ENCODE peak calls at places on chromosomes 6 and 20, in eight cellular contexts. H is testis, S is mammary epithelial cell, Y is psoas muscle, N is pancreas, W is SJCRH30, P is SK-N-SH, O is suprapubic skin. V is an unnamed sample.

GRCh38 chr6:104613416-104614001 is 246.2 kb downstream of the HACE1 start:
- DNase-seq in H (no peak), S (no peak), Y (no peak), N (no peak), W (no peak), P (no peak), O (no peak), V (no peak)

GRCh38 chr6:139536751-139537617 is 162.5 kb upstream of the CITED2 start:
- DNase-seq in H (no peak), S (no peak), Y (no peak), N (no peak), W (no peak), P (no peak), O (no peak), V (no peak)

GRCh38 chr6:152462716-152463115 is 174.4 kb downstream of the SYNE1 start:
- DNase-seq in H (no peak), S (no peak), Y (no peak), N (no peak), W (no peak), P (no peak), O (no peak), V (no peak)

GRCh38 chr6:166688286-166688685 is 61.2 kb upstream of the RPS6KA2 start:
- DNase-seq in H (no peak), S (no peak), Y (no peak), N (no peak), W (no peak), P (no peak), O (no peak), V (no peak)

GRCh38 chr20:10741060-10741459 is 67.3 kb upstream of the JAG1 start:
- DNase-seq in H (no peak), S (no peak), Y (no peak), N (no peak), W (no peak), P (no peak), O (no peak), V (no peak)

GRCh38 chr6:157152544-157152943 is 170.8 kb downstream of the TMEM242 start:
- DNase-seq in H (no peak), S (no peak), Y (no peak), N (no peak), W (no peak), P (no peak), O (no peak), V (no peak)

GRCh38 chr20:46786566-46786965 is 77.1 kb downstream of the SLC2A10 start:
- DNase-seq in H (no peak), S (no peak), Y (no peak), N (no peak), W (no peak), P (no peak), O (no peak), V (no peak)

GRCh38 chr6:41780623-41781301 is at the start of gene PRICKLE4:
- DNase-seq in H (peak), S (no peak), Y (peak), N (peak), W (peak), P (peak), O (no peak), V (peak)

GRCh38 chr6:168244961-168245551 is 74.5 kb downstream of the DACT2 start:
- DNase-seq in H (no peak), S (no peak), Y (no peak), N (no peak), W (no peak), P (no peak), O (no peak), V (no peak)

GRCh38 chr6:26304213-26305096 is 60.5 kb upstream of the BTN3A2 start:
- DNase-seq in H (peak), S (no peak), Y (peak), N (no peak), W (no peak), P (no peak), O (no peak), V (no peak)

GRCh38 chr6:34041385-34041784 is 104.5 kb downstream of the GRM4 start:
- DNase-seq in H (no peak), S (no peak), Y (no peak), N (no peak), W (no peak), P (no peak), O (no peak), V (no peak)

GRCh38 chr20:14879020-14879697 is 541.7 kb upstream of the FLRT3 start:
- DNase-seq in H (no peak), S (peak), Y (no peak), N (no peak), W (peak), P (no peak), O (no peak), V (no peak)

GRCh38 chr6:27374824-27375612 is 13.5 kb upstream of the ZNF391 start:
- DNase-seq in H (peak), S (peak), Y (peak), N (peak), W (no peak), P (peak), O (peak), V (peak)

GRCh38 chr6:130326496-130326895 is 39.3 kb upstream of the TMEM200A start:
- DNase-seq in H (no peak), S (no peak), Y (no peak), N (no peak), W (no peak), P (no peak), O (no peak), V (no peak)

GRCh38 chr6:15427360-15428070 is 181.6 kb downstream of the JARID2 start:
- DNase-seq in H (no peak), S (peak), Y (no peak), N (no peak), W (no peak), P (no peak), O (no peak), V (no peak)

GRCh38 chr6:170031096-170031471 is 259.8 kb downstream of the DLL1 start:
- DNase-seq in H (peak), S (no peak), Y (no peak), N (peak), W (no peak), P (no peak), O (peak), V (no peak)

GRCh38 chr20:19114410-19114809 is 98.0 kb upstream of the SLC24A3 start:
- DNase-seq in H (no peak), S (no peak), Y (no peak), N (no peak), W (no peak), P (no peak), O (no peak), V (no peak)

GRCh38 chr6:133290926-133291325 is 49.8 kb downstream of the EYA4 start:
- DNase-seq in H (no peak), S (no peak), Y (no peak), N (no peak), W (no peak), P (no peak), O (no peak), V (no peak)

GRCh38 chr6:105781248-105781647 is 304.9 kb upstream of the PRDM1 start:
- DNase-seq in H (no peak), S (peak), Y (no peak), N (no peak), W (no peak), P (no peak), O (no peak), V (no peak)

GRCh38 chr20:24745617-24746350 is 203.3 kb upstream of the CST7 start:
- DNase-seq in H (no peak), S (no peak), Y (no peak), N (no peak), W (no peak), P (no peak), O (no peak), V (no peak)

GRCh38 chr6:81128671-81129070 is 623.8 kb downstream of the TENT5A start:
- DNase-seq in H (no peak), S (no peak), Y (no peak), N (no peak), W (no peak), P (no peak), O (no peak), V (no peak)

GRCh38 chr6:6131492-6132109 is 124.9 kb upstream of the NRN1 start:
- DNase-seq in H (peak), S (peak), Y (no peak), N (no peak), W (peak), P (peak), O (no peak), V (no peak)

GRCh38 chr20:58481541-58482021 is 33.6 kb downstream of the APCDD1L start:
- DNase-seq in H (peak), S (peak), Y (peak), N (no peak), W (peak), P (no peak), O (peak), V (no peak)

GRCh38 chr6:158006821-158007570 is 25.3 kb downstream of the SYNJ2 start:
- DNase-seq in H (no peak), S (no peak), Y (no peak), N (no peak), W (no peak), P (no peak), O (no peak), V (no peak)

GRCh38 chr6:2989332-2990178 is 10.1 kb upstream of the NQO2 start:
- DNase-seq in H (peak), S (peak), Y (peak), N (peak), W (peak), P (peak), O (peak), V (peak)

GRCh38 chr6:44253307-44254101 is 3.8 kb downstream of the SLC35B2 start:
- DNase-seq in H (peak), S (peak), Y (peak), N (peak), W (peak), P (no peak), O (no peak), V (no peak)

GRCh38 chr20:46963758-46964181 is 69.1 kb downstream of the EYA2 start:
- DNase-seq in H (no peak), S (peak), Y (no peak), N (no peak), W (peak), P (no peak), O (no peak), V (no peak)

GRCh38 chr6:4115741-4116140 is 19.6 kb downstream of the ECI2 start:
- DNase-seq in H (no peak), S (no peak), Y (no peak), N (no peak), W (no peak), P (no peak), O (no peak), V (no peak)

GRCh38 chr6:152572395-152573061 is 64.6 kb downstream of the SYNE1 start:
- DNase-seq in H (no peak), S (no peak), Y (no peak), N (no peak), W (no peak), P (no peak), O (no peak), V (no peak)

DNA sequence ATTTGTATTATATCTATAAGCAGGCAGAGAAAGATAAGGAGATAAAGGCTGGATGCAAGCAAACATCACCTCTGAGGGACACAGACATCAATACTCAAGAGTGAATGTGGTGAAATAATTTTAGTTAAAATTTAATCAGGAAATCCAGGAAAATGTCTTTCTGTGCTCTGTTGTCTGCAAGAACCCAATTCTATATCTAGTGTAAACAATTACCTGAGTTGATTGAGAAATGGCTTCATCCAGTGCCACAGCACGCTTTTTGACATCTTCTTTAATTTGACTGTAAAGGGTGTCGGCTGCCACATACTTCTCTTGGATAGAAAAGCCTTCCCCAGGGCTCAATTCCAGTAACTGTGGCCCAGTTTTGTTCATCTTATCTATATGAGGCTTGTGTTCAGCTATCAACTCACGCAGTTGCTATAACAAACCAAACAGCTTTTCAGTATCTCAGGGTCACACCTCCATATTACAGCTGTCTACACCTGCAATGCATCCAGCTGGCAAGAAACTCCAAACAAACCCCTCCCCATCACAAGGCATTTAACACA is 131.6 kb downstream of the DST start:
- DNase-seq in H (no peak), S (no peak), Y (no peak), N (peak), W (no peak), P (no peak), O (no peak), V (no peak)
- H3K27ac ChIP-seq in H (peak), S (no peak), Y (no peak), N (peak), W (no peak), P (no peak), O (peak), V (no peak)

GRCh38 chr6:13687917-13688351 is 23.7 kb downstream of the RANBP9 start:
- DNase-seq in H (no peak), S (peak), Y (no peak), N (no peak), W (no peak), P (no peak), O (no peak), V (no peak)

GRCh38 chr6:13688692-13689196 is 22.9 kb downstream of the RANBP9 start:
- DNase-seq in H (no peak), S (no peak), Y (no peak), N (no peak), W (no peak), P (no peak), O (no peak), V (no peak)

GRCh38 chr6:13695217-13695616 is 16.4 kb downstream of the RANBP9 start:
- DNase-seq in H (no peak), S (no peak), Y (no peak), N (no peak), W (no peak), P (no peak), O (no peak), V (no peak)

GRCh38 chr6:13694562-13694961 is 17.1 kb downstream of the RANBP9 start:
- DNase-seq in H (no peak), S (no peak), Y (no peak), N (no peak), W (no peak), P (no peak), O (no peak), V (no peak)

GRCh38 chr6:13689511-13690256 is 22.0 kb downstream of the RANBP9 start:
- DNase-seq in H (no peak), S (no peak), Y (no peak), N (no peak), W (no peak), P (no peak), O (no peak), V (no peak)
- H3K27ac ChIP-seq in H (peak), S (no peak), Y (no peak), N (no peak), W (no peak), P (no peak), O (no peak), V (no peak)

DNA sequence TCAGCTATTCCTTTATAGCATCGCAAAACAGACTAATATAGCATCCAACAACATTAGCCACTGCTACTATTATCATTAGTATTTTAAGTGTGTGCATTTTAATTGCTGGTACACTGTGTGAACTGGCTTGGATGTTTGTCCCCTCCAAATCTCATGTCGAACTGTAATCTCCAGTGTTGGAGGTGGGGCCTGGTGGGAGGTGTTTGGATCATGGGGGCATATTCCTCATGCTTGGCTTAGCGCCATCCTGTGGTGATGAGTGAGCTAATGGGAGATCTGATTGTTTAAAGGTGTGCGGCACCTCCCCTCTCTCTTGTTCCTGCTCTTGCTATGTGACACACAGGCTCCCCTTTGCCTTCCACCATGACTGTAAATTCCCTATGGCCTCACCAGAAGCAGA is 12.4 kb upstream of the OSER1 start:
- DNase-seq in H (no peak), S (no peak), Y (no peak), N (no peak), W (peak), P (no peak), O (no peak), V (no peak)
- H3K27ac ChIP-seq in H (no peak), S (no peak), Y (no peak), N (no peak), W (no peak), P (no peak), O (no peak), V (no peak)

DNA sequence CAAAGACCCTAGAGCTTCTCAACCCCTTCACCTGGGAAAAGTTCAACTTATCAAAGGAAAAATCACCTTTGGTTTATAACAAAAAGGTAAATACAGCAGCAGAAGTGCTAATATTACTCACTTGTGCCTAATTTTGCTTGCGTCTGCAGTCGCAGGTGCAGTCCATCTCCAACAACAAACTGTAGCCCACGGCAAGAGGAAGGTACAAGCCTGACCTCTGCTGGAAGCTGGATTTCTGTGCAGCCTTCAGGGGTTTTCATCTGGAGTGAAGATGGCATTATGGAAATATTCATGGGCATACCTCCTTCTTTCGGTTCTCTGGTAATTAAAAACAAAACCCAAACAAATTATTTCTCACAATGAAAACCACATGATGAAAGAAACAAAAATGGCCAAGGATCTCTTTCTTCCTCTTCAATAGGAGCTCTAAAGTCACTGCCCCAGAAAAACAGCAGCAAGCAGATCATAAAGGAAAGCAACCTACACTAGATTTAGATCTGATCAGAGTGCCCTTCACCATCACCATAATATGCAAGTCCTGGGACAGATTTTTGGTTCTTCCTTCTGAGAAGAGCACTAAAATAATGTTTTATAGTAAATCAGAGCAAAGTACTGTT is 7.8 kb downstream of the UBE3D start:
- DNase-seq in H (peak), S (peak), Y (no peak), N (no peak), W (peak), P (peak), O (no peak), V (no peak)
- H3K27ac ChIP-seq in H (no peak), S (no peak), Y (no peak), N (no peak), W (no peak), P (no peak), O (no peak), V (no peak)

DNA sequence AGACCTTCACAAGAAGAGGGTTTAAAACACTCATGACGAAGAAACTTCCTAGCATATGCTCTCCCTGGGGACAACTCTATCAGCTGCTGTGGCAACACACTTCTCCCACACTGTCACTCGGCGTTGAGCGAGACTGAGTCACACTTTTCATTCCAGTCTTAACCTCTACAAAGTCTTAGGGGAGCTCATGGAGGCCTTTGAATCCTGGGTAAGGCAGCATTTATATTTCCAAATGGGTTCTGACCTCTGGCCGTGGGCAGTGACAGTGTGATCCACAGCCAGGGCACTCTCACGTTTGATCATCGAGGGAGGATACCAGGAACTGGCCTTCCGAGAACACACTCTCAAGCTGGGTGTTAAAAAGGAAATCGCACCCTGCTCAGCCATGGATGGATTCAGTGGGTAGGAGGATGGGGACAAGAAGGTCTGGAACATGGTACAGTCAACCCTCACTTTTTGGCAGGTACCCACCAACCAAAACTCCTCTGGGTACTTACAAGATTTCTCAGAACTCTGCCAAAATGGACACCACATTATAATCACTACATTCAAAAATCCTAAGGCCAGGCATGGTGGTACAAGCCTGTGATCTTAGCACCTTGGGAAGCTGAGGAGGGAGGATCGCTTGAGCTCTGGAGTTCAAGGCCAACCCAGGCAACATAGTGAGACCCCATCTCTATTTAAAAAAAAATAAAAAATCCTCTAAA is 19.6 kb downstream of the RRBP1 start:
- DNase-seq in H (no peak), S (no peak), Y (peak), N (no peak), W (peak), P (no peak), O (no peak), V (no peak)
- H3K27ac ChIP-seq in H (no peak), S (no peak), Y (peak), N (peak), W (no peak), P (no peak), O (peak), V (peak)

DNA sequence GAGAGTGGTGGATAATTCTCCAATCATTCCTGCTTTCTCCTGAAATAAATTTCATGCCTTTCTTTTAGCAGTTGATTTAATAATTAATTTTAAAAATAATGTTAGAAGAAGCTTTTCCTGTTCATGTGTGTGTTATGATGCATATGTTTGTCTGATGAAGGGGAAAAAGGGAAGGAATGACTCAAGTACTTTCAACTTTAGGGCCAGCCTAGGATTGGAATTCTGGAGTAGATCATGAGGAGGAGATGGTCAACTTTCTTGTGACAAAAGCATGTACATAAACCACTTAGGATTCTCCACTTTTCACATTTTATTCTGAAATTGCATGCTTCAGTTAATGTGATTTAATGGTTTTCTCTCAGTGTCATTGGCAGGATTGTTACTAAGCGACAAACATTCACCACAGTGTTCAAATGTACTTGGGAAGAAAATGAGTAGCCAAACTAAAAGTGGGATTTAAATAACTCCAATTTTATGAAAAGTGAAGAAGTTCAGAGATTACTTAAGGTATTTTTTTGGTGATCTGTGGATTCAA is 80.1 kb downstream of the UTRN start:
- DNase-seq in H (no peak), S (no peak), Y (no peak), N (no peak), W (no peak), P (no peak), O (no peak), V (no peak)
- H3K27ac ChIP-seq in H (no peak), S (no peak), Y (no peak), N (no peak), W (no peak), P (no peak), O (peak), V (no peak)

V was measured in substantia nigra.